ENCODE peak calls at places on chromosome 19, in seven cellular contexts. One of them, this sample, is unnamed.

GRCh38 chr19:29299416-29300380 is 86.7 kb upstream of the UQCRFS1 start:
- DNase-seq in fibroblast of mammary gland: no peak
- DNase-seq in AG04450: no peak
- DNase-seq in epithelial cell of proximal tubule: no peak
- DNase-seq in dorsolateral prefrontal cortex: no peak
- DNase-seq in ascending aorta: no peak
- DNase-seq in upper lobe of right lung: peak
- DNase-seq in this sample: no peak

GRCh38 chr19:46915386-46915785 is 54.6 kb downstream of the ARHGAP35 start:
- DNase-seq in ascending aorta: no peak
- DNase-seq in fibroblast of mammary gland: peak
- DNase-seq in AG04450: no peak
- DNase-seq in upper lobe of right lung: no peak
- DNase-seq in epithelial cell of proximal tubule: no peak
- DNase-seq in dorsolateral prefrontal cortex: no peak
- DNase-seq in this sample: no peak

GRCh38 chr19:56668676-56669075 is 2.9 kb downstream of the ZNF835 start:
- DNase-seq in ascending aorta: peak
- DNase-seq in fibroblast of mammary gland: no peak
- DNase-seq in dorsolateral prefrontal cortex: no peak
- DNase-seq in upper lobe of right lung: peak
- DNase-seq in epithelial cell of proximal tubule: no peak
- DNase-seq in AG04450: no peak
- DNase-seq in this sample: no peak

GRCh38 chr19:7689165-7689564 is 8.5 kb downstream of the TRAPPC5 start:
- DNase-seq in dorsolateral prefrontal cortex: no peak
- DNase-seq in upper lobe of right lung: no peak
- DNase-seq in epithelial cell of proximal tubule: no peak
- DNase-seq in AG04450: no peak
- DNase-seq in fibroblast of mammary gland: no peak
- DNase-seq in ascending aorta: no peak
- DNase-seq in this sample: no peak

GRCh38 chr19:56347163-56347778 is 32.6 kb upstream of the ZSCAN5A start:
- DNase-seq in dorsolateral prefrontal cortex: no peak
- DNase-seq in fibroblast of mammary gland: no peak
- DNase-seq in ascending aorta: no peak
- DNase-seq in epithelial cell of proximal tubule: no peak
- DNase-seq in AG04450: no peak
- DNase-seq in upper lobe of right lung: no peak
- DNase-seq in this sample: no peak

GRCh38 chr19:29268721-29269483 is 56.0 kb upstream of the UQCRFS1 start:
- DNase-seq in dorsolateral prefrontal cortex: peak
- DNase-seq in fibroblast of mammary gland: no peak
- DNase-seq in AG04450: no peak
- DNase-seq in epithelial cell of proximal tubule: no peak
- DNase-seq in ascending aorta: no peak
- DNase-seq in upper lobe of right lung: peak
- DNase-seq in this sample: no peak

GRCh38 chr19:18328340-18329034 is 5.6 kb upstream of the LSM4 start:
- DNase-seq in upper lobe of right lung: peak
- DNase-seq in dorsolateral prefrontal cortex: peak
- DNase-seq in fibroblast of mammary gland: peak
- DNase-seq in AG04450: peak
- DNase-seq in ascending aorta: peak
- DNase-seq in epithelial cell of proximal tubule: peak
- DNase-seq in this sample: peak

GRCh38 chr19:44367024-44367423 is 10.5 kb upstream of the ZNF112 start:
- DNase-seq in epithelial cell of proximal tubule: no peak
- DNase-seq in fibroblast of mammary gland: peak
- DNase-seq in upper lobe of right lung: no peak
- DNase-seq in dorsolateral prefrontal cortex: no peak
- DNase-seq in AG04450: no peak
- DNase-seq in ascending aorta: no peak
- DNase-seq in this sample: no peak

GRCh38 chr19:35048911-35049411 is 7.4 kb downstream of the HPN start:
- DNase-seq in epithelial cell of proximal tubule: no peak
- DNase-seq in upper lobe of right lung: no peak
- DNase-seq in ascending aorta: no peak
- DNase-seq in AG04450: no peak
- DNase-seq in dorsolateral prefrontal cortex: peak
- DNase-seq in fibroblast of mammary gland: no peak
- DNase-seq in this sample: no peak

GRCh38 chr19:54188224-54188871 is 1.0 kb downstream of the MBOAT7 start:
- DNase-seq in AG04450: no peak
- DNase-seq in dorsolateral prefrontal cortex: peak
- DNase-seq in epithelial cell of proximal tubule: no peak
- DNase-seq in upper lobe of right lung: peak
- DNase-seq in fibroblast of mammary gland: peak
- DNase-seq in ascending aorta: no peak
- DNase-seq in this sample: peak

GRCh38 chr19:28492201-28492600 is 720.8 kb downstream of the UQCRFS1 start:
- DNase-seq in epithelial cell of proximal tubule: no peak
- DNase-seq in fibroblast of mammary gland: no peak
- DNase-seq in upper lobe of right lung: no peak
- DNase-seq in AG04450: no peak
- DNase-seq in ascending aorta: no peak
- DNase-seq in dorsolateral prefrontal cortex: no peak
- DNase-seq in this sample: no peak

GRCh38 chr19:43496960-43497359 is 7.6 kb downstream of the PHLDB3 start:
- DNase-seq in ascending aorta: no peak
- DNase-seq in AG04450: no peak
- DNase-seq in fibroblast of mammary gland: no peak
- DNase-seq in dorsolateral prefrontal cortex: no peak
- DNase-seq in upper lobe of right lung: no peak
- DNase-seq in epithelial cell of proximal tubule: no peak
- DNase-seq in this sample: no peak

GRCh38 chr19:45462174-45462573 is 5.6 kb upstream of the FOSB start:
- DNase-seq in upper lobe of right lung: no peak
- DNase-seq in dorsolateral prefrontal cortex: no peak
- DNase-seq in fibroblast of mammary gland: no peak
- DNase-seq in AG04450: no peak
- DNase-seq in ascending aorta: no peak
- DNase-seq in epithelial cell of proximal tubule: no peak
- DNase-seq in this sample: no peak

GRCh38 chr19:53771133-53771532 is 53.0 kb downstream of the NLRP12 start:
- DNase-seq in fibroblast of mammary gland: no peak
- DNase-seq in epithelial cell of proximal tubule: no peak
- DNase-seq in upper lobe of right lung: no peak
- DNase-seq in AG04450: no peak
- DNase-seq in ascending aorta: no peak
- DNase-seq in dorsolateral prefrontal cortex: no peak
- DNase-seq in this sample: no peak

GRCh38 chr19:11873762-11874161 is 13.8 kb upstream of the ZNF69 start:
- DNase-seq in AG04450: no peak
- DNase-seq in fibroblast of mammary gland: no peak
- DNase-seq in ascending aorta: no peak
- DNase-seq in upper lobe of right lung: no peak
- DNase-seq in epithelial cell of proximal tubule: no peak
- DNase-seq in dorsolateral prefrontal cortex: no peak
- DNase-seq in this sample: no peak

GRCh38 chr19:30878456-30878855 is 470.8 kb downstream of the TSHZ3 start:
- DNase-seq in upper lobe of right lung: no peak
- DNase-seq in epithelial cell of proximal tubule: no peak
- DNase-seq in AG04450: no peak
- DNase-seq in fibroblast of mammary gland: no peak
- DNase-seq in dorsolateral prefrontal cortex: no peak
- DNase-seq in ascending aorta: no peak
- DNase-seq in this sample: no peak
- H3K4me3 ChIP-seq in upper lobe of right lung: no peak
- H3K4me3 ChIP-seq in epithelial cell of proximal tubule: no peak
- H3K4me3 ChIP-seq in AG04450: no peak
- H3K4me3 ChIP-seq in fibroblast of mammary gland: no peak
- H3K4me3 ChIP-seq in dorsolateral prefrontal cortex: no peak
- H3K4me3 ChIP-seq in ascending aorta: no peak
- H3K4me3 ChIP-seq in this sample: no peak

GRCh38 chr19:51108066-51108804 is at the start of gene CTU1:
- DNase-seq in fibroblast of mammary gland: peak
- DNase-seq in AG04450: peak
- DNase-seq in ascending aorta: peak
- DNase-seq in epithelial cell of proximal tubule: peak
- DNase-seq in dorsolateral prefrontal cortex: peak
- DNase-seq in upper lobe of right lung: peak
- DNase-seq in this sample: peak

GRCh38 chr19:51114087-51114714 is 6.0 kb upstream of the CTU1 start:
- DNase-seq in AG04450: no peak
- DNase-seq in dorsolateral prefrontal cortex: no peak
- DNase-seq in epithelial cell of proximal tubule: no peak
- DNase-seq in ascending aorta: no peak
- DNase-seq in upper lobe of right lung: no peak
- DNase-seq in fibroblast of mammary gland: no peak
- DNase-seq in this sample: no peak

GRCh38 chr19:51110666-51110971 is 2.4 kb upstream of the CTU1 start:
- DNase-seq in epithelial cell of proximal tubule: no peak
- DNase-seq in AG04450: no peak
- DNase-seq in fibroblast of mammary gland: no peak
- DNase-seq in upper lobe of right lung: no peak
- DNase-seq in dorsolateral prefrontal cortex: no peak
- DNase-seq in ascending aorta: no peak
- DNase-seq in this sample: no peak

GRCh38 chr19:51108805-51109146 is 567 bp upstream of the CTU1 start:
- DNase-seq in fibroblast of mammary gland: no peak
- DNase-seq in dorsolateral prefrontal cortex: peak
- DNase-seq in AG04450: no peak
- DNase-seq in upper lobe of right lung: no peak
- DNase-seq in ascending aorta: no peak
- DNase-seq in epithelial cell of proximal tubule: no peak
- DNase-seq in this sample: no peak

DNA sequence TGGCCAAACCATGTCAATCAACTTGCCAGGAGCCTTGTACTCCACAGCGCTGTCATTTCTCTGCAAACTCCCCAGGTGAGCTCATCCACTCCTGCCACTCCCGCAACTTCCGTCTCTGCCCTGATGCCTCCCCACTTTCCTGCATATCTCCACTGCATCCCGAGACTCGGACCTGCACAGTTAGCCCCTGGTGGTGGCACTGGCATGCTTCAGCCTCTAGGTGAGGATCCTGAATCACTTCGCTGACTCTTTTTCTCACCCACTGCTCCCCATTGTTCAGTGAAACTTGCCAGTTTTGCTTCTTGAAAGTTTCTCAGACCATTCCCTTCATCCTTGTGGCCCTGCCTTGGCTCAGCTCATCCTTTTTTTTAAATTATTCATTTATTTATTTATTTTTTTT is 3.4 kb upstream of the CTU1 start:
- DNase-seq in ascending aorta: no peak
- DNase-seq in fibroblast of mammary gland: no peak
- DNase-seq in upper lobe of right lung: no peak
- DNase-seq in dorsolateral prefrontal cortex: no peak
- DNase-seq in AG04450: no peak
- DNase-seq in epithelial cell of proximal tubule: no peak
- DNase-seq in this sample: no peak
- TF ChIP-seq CTCF in ascending aorta: no peak
- TF ChIP-seq CTCF in fibroblast of mammary gland: peak
- TF ChIP-seq CTCF in upper lobe of right lung: peak
- TF ChIP-seq CTCF in dorsolateral prefrontal cortex: no peak
- TF ChIP-seq CTCF in AG04450: peak
- TF ChIP-seq CTCF in epithelial cell of proximal tubule: peak
- TF ChIP-seq CTCF in this sample: peak

GRCh38 chr19:39306075-39306474 is 9.9 kb downstream of the IFNL1 start:
- DNase-seq in epithelial cell of proximal tubule: no peak
- DNase-seq in fibroblast of mammary gland: no peak
- DNase-seq in ascending aorta: no peak
- DNase-seq in upper lobe of right lung: no peak
- DNase-seq in dorsolateral prefrontal cortex: no peak
- DNase-seq in AG04450: no peak
- DNase-seq in this sample: no peak

GRCh38 chr19:39307233-39307821 is 11.1 kb downstream of the IFNL1 start:
- DNase-seq in epithelial cell of proximal tubule: no peak
- DNase-seq in ascending aorta: no peak
- DNase-seq in dorsolateral prefrontal cortex: no peak
- DNase-seq in fibroblast of mammary gland: no peak
- DNase-seq in upper lobe of right lung: peak
- DNase-seq in AG04450: no peak
- DNase-seq in this sample: no peak

GRCh38 chr19:39307822-39308530 is 11.8 kb downstream of the IFNL1 start:
- DNase-seq in AG04450: no peak
- DNase-seq in fibroblast of mammary gland: no peak
- DNase-seq in ascending aorta: no peak
- DNase-seq in upper lobe of right lung: no peak
- DNase-seq in epithelial cell of proximal tubule: no peak
- DNase-seq in dorsolateral prefrontal cortex: no peak
- DNase-seq in this sample: no peak

GRCh38 chr19:39310558-39311311 is 9.9 kb downstream of the LRFN1 start:
- DNase-seq in ascending aorta: no peak
- DNase-seq in fibroblast of mammary gland: no peak
- DNase-seq in dorsolateral prefrontal cortex: peak
- DNase-seq in epithelial cell of proximal tubule: no peak
- DNase-seq in upper lobe of right lung: no peak
- DNase-seq in AG04450: no peak
- DNase-seq in this sample: peak

DNA sequence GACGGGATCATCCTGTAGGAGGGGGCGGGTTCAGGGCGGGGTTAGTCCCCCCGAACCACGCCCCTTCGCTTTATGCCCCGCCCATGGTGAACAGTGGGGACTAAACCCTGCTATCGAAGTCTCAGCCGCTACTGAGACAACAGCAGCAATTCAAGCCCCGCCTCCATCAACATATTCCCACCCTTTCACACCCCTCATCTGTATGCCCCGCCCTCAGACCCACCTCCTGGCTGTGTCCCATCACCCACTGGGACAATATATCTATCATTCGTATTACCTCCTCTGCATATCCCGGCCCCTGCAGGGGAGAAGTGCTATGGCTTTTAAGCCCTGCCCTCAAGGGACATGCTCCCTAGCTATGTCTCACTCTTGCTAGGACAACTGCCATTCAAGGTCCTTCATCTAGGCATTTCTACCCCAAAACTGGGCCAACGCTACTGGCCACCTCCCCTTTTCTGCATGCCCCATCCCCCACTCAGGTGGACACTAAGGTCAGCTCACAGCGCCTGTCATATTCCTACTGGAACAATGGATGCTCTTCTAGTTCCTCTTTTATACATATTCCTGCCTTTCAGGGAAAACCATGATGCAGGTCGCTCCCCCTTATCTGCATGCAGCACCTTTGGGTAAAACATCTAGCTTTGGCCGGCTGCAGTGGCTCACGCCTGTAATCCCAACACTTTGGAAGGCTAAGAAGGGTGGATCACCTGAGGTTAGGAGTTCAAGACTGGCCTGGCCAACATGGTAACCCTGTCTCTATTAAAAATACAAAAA is 11.9 kb downstream of the LRFN1 start:
- DNase-seq in fibroblast of mammary gland: no peak
- DNase-seq in dorsolateral prefrontal cortex: no peak
- DNase-seq in ascending aorta: no peak
- DNase-seq in AG04450: no peak
- DNase-seq in epithelial cell of proximal tubule: no peak
- DNase-seq in upper lobe of right lung: no peak
- DNase-seq in this sample: no peak
- H3K4me3 ChIP-seq in fibroblast of mammary gland: no peak
- H3K4me3 ChIP-seq in dorsolateral prefrontal cortex: no peak
- H3K4me3 ChIP-seq in ascending aorta: no peak
- H3K4me3 ChIP-seq in AG04450: no peak
- H3K4me3 ChIP-seq in epithelial cell of proximal tubule: no peak
- H3K4me3 ChIP-seq in upper lobe of right lung: no peak
- H3K4me3 ChIP-seq in this sample: no peak

DNA sequence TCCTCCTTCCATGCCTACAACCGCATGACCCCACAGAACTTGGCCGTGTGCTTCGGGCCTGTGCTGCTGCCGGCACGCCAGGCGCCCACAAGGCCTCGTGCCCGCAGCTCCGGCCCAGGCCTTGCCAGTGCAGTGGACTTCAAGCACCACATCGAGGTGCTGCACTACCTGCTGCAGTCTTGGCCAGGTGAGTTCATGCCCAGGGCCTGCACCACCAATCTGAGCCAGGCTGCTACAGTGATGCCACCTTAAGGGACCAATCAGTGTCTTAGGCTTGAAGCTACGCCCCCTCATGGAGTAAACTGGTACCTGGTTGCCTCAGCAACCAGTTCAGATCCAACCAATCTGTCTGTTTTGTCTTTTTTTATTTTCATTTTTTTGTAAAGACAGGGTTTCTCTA is 5.2 kb downstream of the SYDE1 start:
- DNase-seq in AG04450: no peak
- DNase-seq in epithelial cell of proximal tubule: no peak
- DNase-seq in upper lobe of right lung: no peak
- DNase-seq in dorsolateral prefrontal cortex: no peak
- DNase-seq in ascending aorta: no peak
- DNase-seq in fibroblast of mammary gland: no peak
- DNase-seq in this sample: no peak
- TF ChIP-seq CTCF in AG04450: peak
- TF ChIP-seq CTCF in epithelial cell of proximal tubule: no peak
- TF ChIP-seq CTCF in upper lobe of right lung: no peak
- TF ChIP-seq CTCF in dorsolateral prefrontal cortex: no peak
- TF ChIP-seq CTCF in ascending aorta: no peak
- TF ChIP-seq CTCF in fibroblast of mammary gland: no peak
- TF ChIP-seq CTCF in this sample: peak